ENCODE peak calls at places on chromosome 20, in four cellular contexts. U, K, E and G are unnamed samples. For H3K36me3, the result is how much of the 10 kb centered on the place peaks cover.

GRCh38 chr20:20212675-20213096 is 155.2 kb upstream of the INSM1 start:
- DNase-seq in U (no peak), K (no peak), E (no peak), G (no peak)

GRCh38 chr20:6870559-6870958 is 103.1 kb downstream of the BMP2 start:
- DNase-seq in U (no peak), K (no peak), E (no peak), G (no peak)

GRCh38 chr20:19138758-19139157 is 73.7 kb upstream of the SLC24A3 start:
- DNase-seq in U (no peak), K (no peak), E (no peak), G (no peak)

GRCh38 chr20:64133951-64134407 is 26.6 kb upstream of the NPBWR2 start:
- DNase-seq in U (no peak), K (peak), E (no peak), G (no peak)

GRCh38 chr20:8898823-8899222 is 170.1 kb upstream of the PLCB4 start:
- DNase-seq in U (no peak), K (no peak), E (no peak), G (no peak)

GRCh38 chr20:4261333-4262284 is 246.3 kb upstream of the RNF24 start:
- DNase-seq in U (no peak), K (no peak), E (no peak), G (no peak)

GRCh38 chr20:1830240-1830639 is 65.0 kb upstream of the SIRPA start:
- DNase-seq in U (peak), K (peak), E (peak), G (no peak)

GRCh38 chr20:64101731-64102621 is 5.4 kb downstream of the NPBWR2 start:
- DNase-seq in U (peak), K (peak), E (no peak), G (peak)

GRCh38 chr20:25339608-25340007 is 51.0 kb downstream of the ABHD12 start:
- DNase-seq in U (no peak), K (no peak), E (peak), G (no peak)

GRCh38 chr20:43991264-43991663 is 76.6 kb downstream of the TOX2 start:
- DNase-seq in U (no peak), K (no peak), E (no peak), G (no peak)

GRCh38 chr20:21702553-21703467 is 2.7 kb upstream of the PAX1 start:
- DNase-seq in U (peak), K (peak), E (peak), G (no peak)

GRCh38 chr20:21384308-21384892 is 12.9 kb downstream of the NKX2-4 start:
- DNase-seq in U (no peak), K (no peak), E (no peak), G (no peak)

GRCh38 chr20:4717816-4718215 is 3.9 kb upstream of the PRND start:
- DNase-seq in U (no peak), K (no peak), E (no peak), G (no peak)

GRCh38 chr20:39885975-39886649 is 802.9 kb downstream of the MAFB start:
- DNase-seq in U (peak), K (peak), E (peak), G (no peak)

GRCh38 chr20:2350606-2351005 is 30.1 kb upstream of the TGM6 start:
- DNase-seq in U (no peak), K (no peak), E (no peak), G (no peak)

GRCh38 chr20:8808180-8808535 is 260.7 kb upstream of the PLCB4 start:
- DNase-seq in U (no peak), K (no peak), E (no peak), G (no peak)

GRCh38 chr20:52624270-52624669 is 347.9 kb upstream of the TSHZ2 start:
- DNase-seq in U (no peak), K (no peak), E (no peak), G (no peak)

GRCh38 chr20:57213291-57213690 is 53.1 kb downstream of the BMP7 start:
- DNase-seq in U (no peak), K (no peak), E (no peak), G (no peak)

GRCh38 chr20:11117808-11118528 is 444.2 kb upstream of the JAG1 start:
- DNase-seq in U (peak), K (no peak), E (no peak), G (no peak)

GRCh38 chr20:57332105-57333089 is 2.8 kb downstream of the SPO11 start:
- DNase-seq in U (no peak), K (no peak), E (no peak), G (no peak)

GRCh38 chr20:25459916-25460590 is 52.6 kb downstream of the GINS1 start:
- DNase-seq in U (no peak), K (no peak), E (no peak), G (no peak)

GRCh38 chr20:1430004-1430451 is 36.6 kb downstream of the NSFL1C start:
- DNase-seq in U (no peak), K (no peak), E (no peak), G (no peak)

GRCh38 chr20:31449511-31450128 is 9.2 kb downstream of the DEFB123 start:
- DNase-seq in U (no peak), K (no peak), E (no peak), G (no peak)

GRCh38 chr20:32611286-32611685 is 26.2 kb upstream of the NOL4L start:
- DNase-seq in U (no peak), K (peak), E (no peak), G (no peak)

GRCh38 chr20:12252793-12253192 is 335.1 kb downstream of the BTBD3 start:
- DNase-seq in U (no peak), K (no peak), E (no peak), G (no peak)

DNA sequence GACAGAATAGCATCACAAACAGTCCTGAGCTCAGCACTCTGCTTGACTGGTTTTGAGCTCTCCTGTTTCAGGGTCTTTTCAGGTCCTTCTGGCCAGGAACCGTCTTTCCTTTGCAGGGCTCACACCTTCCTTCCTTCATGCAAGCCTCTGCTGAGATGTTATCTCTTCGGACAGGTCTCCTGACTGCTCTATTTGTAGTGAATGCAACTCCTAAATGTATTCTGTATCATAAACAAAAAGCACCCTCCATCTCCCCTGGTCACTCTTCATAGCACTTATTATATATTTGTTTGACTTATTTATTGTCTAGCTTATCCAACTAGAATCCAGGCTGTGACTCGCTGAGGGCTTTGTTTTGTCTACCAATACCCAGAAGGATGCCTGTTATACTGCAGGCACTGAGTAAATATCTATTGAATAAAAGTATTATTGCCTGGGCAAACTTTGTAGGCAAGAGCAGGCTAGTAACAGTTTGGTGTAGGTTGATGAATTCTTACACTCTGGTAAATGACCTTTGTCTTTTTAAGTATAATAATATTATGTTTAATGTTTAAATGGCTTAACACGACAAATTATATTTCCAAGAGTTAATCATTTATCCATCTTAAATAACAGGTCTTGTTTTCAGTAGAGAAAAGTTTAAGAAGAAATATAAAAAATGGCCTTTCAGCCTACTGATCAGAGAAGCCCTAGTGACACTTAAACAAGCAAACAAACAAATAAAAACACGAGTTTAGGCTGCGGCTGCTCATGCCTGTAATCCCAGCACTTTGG is 199.8 kb downstream of the BCAS1 start:
- DNase-seq in U (no peak), K (no peak), E (no peak), G (no peak)
- H3K4me3 ChIP-seq in U (no peak), K (no peak), E (no peak), G (no peak)

DNA sequence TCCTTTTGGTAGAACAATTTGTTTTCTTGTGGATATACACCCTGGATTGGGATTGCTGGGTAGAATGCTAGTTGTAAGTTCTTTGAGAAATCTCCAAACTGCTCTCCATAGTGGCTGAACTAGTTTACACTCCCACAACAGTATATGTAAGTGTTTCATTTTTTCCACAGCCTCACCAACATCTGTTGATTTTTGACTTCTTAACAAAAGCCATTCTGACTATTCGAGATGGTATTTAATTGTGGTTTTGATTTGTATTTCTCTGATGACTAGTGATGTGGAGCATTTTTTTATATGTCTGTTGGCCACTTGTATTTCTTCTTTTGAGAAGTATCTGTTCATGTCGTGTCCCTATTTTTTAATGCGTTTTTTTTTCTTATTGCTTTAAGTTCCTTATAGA is 444.1 kb downstream of the CBLN4 start:
- DNase-seq in U (no peak), K (no peak), E (no peak), G (no peak)
- H3K27ac ChIP-seq in U (no peak), K (no peak), E (no peak), G (no peak)

GRCh38 chr20:58907481-58908137 is 55.1 kb downstream of the GNAS start:
- DNase-seq in U (peak), K (peak), E (peak), G (peak)
- H3K36me3 ChIP-seq in U (under half), K (half or more), E (under half), G (half or more)

GRCh38 chr20:50582591-50583234 is 72.5 kb downstream of the PTPN1 start:
- DNase-seq in U (no peak), K (peak), E (no peak), G (no peak)
- H3K4me3 ChIP-seq in U (no peak), K (no peak), E (no peak), G (no peak)

GRCh38 chr20:62953167-62953838 is 794 bp downstream of the SLC17A9 start:
- DNase-seq in U (no peak), K (no peak), E (no peak), G (peak)

GRCh38 chr20:62951896-62952372 is 575 bp upstream of the SLC17A9 start:
- DNase-seq in U (no peak), K (no peak), E (no peak), G (no peak)

GRCh38 chr20:62951143-62951895 is 1.2 kb upstream of the SLC17A9 start:
- DNase-seq in U (no peak), K (no peak), E (no peak), G (no peak)

GRCh38 chr20:62953839-62954703 is 1.6 kb downstream of the SLC17A9 start:
- DNase-seq in U (peak), K (peak), E (peak), G (peak)

GRCh38 chr20:62952373-62953166 is at the start of gene SLC17A9:
- DNase-seq in U (peak), K (peak), E (peak), G (peak)
- H3K27ac ChIP-seq in U (peak), K (peak), E (peak), G (peak)

DNA sequence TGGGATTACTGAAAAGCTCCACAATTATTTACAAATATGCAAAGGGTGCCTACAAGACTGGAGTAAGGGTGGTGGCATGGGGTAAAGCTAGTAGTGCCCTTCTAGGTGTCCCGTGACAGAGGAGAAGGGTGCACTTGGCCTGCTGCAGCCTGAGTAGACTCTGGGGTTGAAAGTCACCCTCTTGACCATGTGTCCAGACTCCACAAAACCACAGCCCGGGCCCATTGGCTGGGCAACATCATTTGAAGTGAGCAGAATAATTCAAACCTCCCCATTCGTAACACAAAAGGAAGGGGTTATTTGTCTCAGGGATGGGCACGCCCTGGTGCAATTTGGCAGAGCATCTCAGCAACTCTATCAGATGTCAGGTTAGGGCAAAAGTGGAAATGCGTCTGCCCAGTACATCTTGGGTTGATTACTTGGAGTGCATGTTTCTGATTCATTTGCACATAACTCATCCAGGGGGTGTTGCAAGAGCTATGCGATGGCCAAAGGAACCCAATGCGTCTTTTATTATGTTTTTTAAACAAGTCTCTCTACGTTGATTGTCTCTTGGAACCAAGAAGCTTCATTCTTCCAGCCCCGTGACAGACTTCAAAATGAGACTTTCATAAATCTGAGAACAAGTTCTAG is 56.7 kb downstream of the ISM1 start:
- DNase-seq in U (no peak), K (no peak), E (no peak), G (no peak)
- H3K36me3 ChIP-seq in U (under half), K (under half), E (under half), G (under half)

DNA sequence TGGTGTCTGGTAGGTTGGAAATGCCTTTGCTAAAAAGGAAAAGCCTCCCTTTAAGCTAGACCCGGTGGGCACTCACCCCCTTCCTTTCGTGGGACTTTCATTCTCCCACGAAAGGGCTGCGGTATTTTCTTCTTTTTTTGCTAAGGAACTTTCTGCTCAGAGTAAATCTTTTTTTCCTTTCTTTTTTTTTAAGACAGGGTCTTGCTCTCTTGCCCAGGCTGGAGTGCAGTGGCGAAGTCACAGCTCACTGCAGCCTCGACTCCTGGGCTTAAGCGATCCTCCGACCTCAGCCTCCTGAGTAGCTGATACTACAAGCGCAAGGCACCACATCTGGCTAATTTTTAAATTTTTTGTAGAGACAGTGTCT is 4.0 kb downstream of the TP53TG5 start:
- DNase-seq in U (no peak), K (no peak), E (no peak), G (no peak)
- H3K4me3 ChIP-seq in U (peak), K (no peak), E (no peak), G (peak)

GRCh38 chr20:50221501-50222323 is 31.1 kb downstream of the CEBPB start:
- DNase-seq in U (no peak), K (no peak), E (peak), G (no peak)
- H3K27ac ChIP-seq in U (no peak), K (peak), E (peak), G (no peak)

GRCh38 chr20:38423541-38423940 is 11.6 kb downstream of the SNHG17 start:
- DNase-seq in U (no peak), K (no peak), E (no peak), G (no peak)

GRCh38 chr20:38424404-38424803 is 10.7 kb downstream of the SNHG17 start:
- DNase-seq in U (no peak), K (no peak), E (no peak), G (no peak)

GRCh38 chr20:38421915-38422314 is 13.2 kb downstream of the SNHG17 start:
- DNase-seq in U (no peak), K (no peak), E (no peak), G (no peak)

GRCh38 chr20:38418509-38419204 is 16.5 kb downstream of the SNHG17 start:
- DNase-seq in U (peak), K (peak), E (no peak), G (no peak)

DNA sequence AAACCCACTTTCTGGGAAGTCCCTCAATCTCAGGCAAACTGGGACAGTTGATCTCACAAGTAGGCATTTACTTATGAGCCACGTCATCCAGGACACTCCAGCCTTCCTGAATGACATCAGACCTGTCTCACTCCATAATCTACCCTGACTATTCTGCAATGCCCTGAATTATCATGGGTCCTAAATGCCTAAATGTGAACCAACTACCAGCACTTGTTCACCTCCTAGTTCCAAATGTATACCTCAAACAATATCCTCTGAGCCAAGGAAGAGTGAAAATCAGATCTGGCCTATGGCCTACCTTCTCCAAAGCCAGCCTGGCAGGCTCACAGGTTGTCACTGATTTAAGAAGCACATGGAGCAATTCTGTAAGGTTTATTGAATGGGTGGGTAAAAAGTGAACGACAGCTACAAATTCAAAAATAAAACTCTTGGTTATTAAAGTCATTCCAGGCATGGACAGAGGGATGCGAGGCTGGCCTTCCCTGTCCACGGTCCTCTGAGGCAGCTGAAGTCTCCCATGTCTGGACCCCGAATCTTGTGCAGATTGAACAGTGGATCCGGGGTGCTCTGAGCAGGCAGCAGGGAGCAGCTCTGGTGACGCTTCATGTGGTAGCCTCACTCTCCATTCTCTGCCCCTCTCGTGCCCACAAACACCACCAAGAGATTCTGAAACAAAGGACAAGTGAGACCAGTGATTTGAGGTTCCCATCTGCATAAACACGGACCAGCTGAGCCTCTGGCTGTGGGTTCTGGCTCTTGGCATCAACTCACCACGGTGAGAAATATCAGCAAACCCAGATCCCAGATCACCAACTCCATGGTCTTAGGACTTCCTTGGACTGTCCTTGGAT is 14.7 kb downstream of the SNHG17 start:
- DNase-seq in U (no peak), K (no peak), E (no peak), G (no peak)
- H3K36me3 ChIP-seq in U (under half), K (half or more), E (half or more), G (half or more)